ENCODE peak calls at places on chromosome 13, in seven cellular contexts. One of them, this sample, is unnamed.

GRCh38 chr13:50127017-50127725 is 111.9 kb downstream of the KCNRG start:
- DNase-seq in SK-N-SH: no peak
- DNase-seq in K562: no peak
- DNase-seq in HCT116: no peak
- DNase-seq in GM12878: no peak
- DNase-seq in H1: peak
- DNase-seq in HepG2: no peak
- DNase-seq in this sample: peak

GRCh38 chr13:105338773-105339172 is 1196.7 kb downstream of the EFNB2 start:
- DNase-seq in SK-N-SH: no peak
- DNase-seq in K562: no peak
- DNase-seq in HCT116: no peak
- DNase-seq in GM12878: no peak
- DNase-seq in H1: no peak
- DNase-seq in HepG2: no peak
- DNase-seq in this sample: no peak

GRCh38 chr13:36029171-36029570 is 102.0 kb downstream of the DCLK1 start:
- DNase-seq in SK-N-SH: no peak
- DNase-seq in K562: no peak
- DNase-seq in HCT116: no peak
- DNase-seq in GM12878: no peak
- DNase-seq in H1: no peak
- DNase-seq in HepG2: no peak
- DNase-seq in this sample: peak

GRCh38 chr13:94362411-94362909 is 117.0 kb downstream of the DCT start:
- DNase-seq in SK-N-SH: peak
- DNase-seq in K562: peak
- DNase-seq in HCT116: peak
- DNase-seq in GM12878: peak
- DNase-seq in H1: peak
- DNase-seq in HepG2: peak
- DNase-seq in this sample: peak

GRCh38 chr13:43159007-43159406 is 135.6 kb downstream of the DNAJC15 start:
- DNase-seq in SK-N-SH: no peak
- DNase-seq in K562: no peak
- DNase-seq in HCT116: no peak
- DNase-seq in GM12878: no peak
- DNase-seq in H1: no peak
- DNase-seq in HepG2: no peak
- DNase-seq in this sample: no peak

GRCh38 chr13:51848674-51849073 is 3.7 kb upstream of the TMEM272 start:
- DNase-seq in SK-N-SH: no peak
- DNase-seq in K562: no peak
- DNase-seq in HCT116: no peak
- DNase-seq in GM12878: no peak
- DNase-seq in H1: no peak
- DNase-seq in HepG2: peak
- DNase-seq in this sample: no peak

GRCh38 chr13:26971990-26972888 is 199.4 kb downstream of the USP12 start:
- DNase-seq in SK-N-SH: no peak
- DNase-seq in K562: peak
- DNase-seq in HCT116: peak
- DNase-seq in GM12878: no peak
- DNase-seq in H1: peak
- DNase-seq in HepG2: peak
- DNase-seq in this sample: peak

GRCh38 chr13:30864352-30865130 is 41.5 kb upstream of the MEDAG start:
- DNase-seq in SK-N-SH: peak
- DNase-seq in K562: no peak
- DNase-seq in HCT116: no peak
- DNase-seq in GM12878: no peak
- DNase-seq in H1: no peak
- DNase-seq in HepG2: no peak
- DNase-seq in this sample: no peak

GRCh38 chr13:39779337-39780270 is 124.1 kb downstream of the COG6 start:
- DNase-seq in SK-N-SH: no peak
- DNase-seq in K562: no peak
- DNase-seq in HCT116: no peak
- DNase-seq in GM12878: no peak
- DNase-seq in H1: no peak
- DNase-seq in HepG2: no peak
- DNase-seq in this sample: no peak

GRCh38 chr13:97332725-97333124 is 101.2 kb upstream of the RAP2A start:
- DNase-seq in SK-N-SH: no peak
- DNase-seq in K562: no peak
- DNase-seq in HCT116: no peak
- DNase-seq in GM12878: no peak
- DNase-seq in H1: no peak
- DNase-seq in HepG2: no peak
- DNase-seq in this sample: no peak

GRCh38 chr13:31824705-31825512 is 85.6 kb downstream of the RXFP2 start:
- DNase-seq in SK-N-SH: no peak
- DNase-seq in K562: no peak
- DNase-seq in HCT116: no peak
- DNase-seq in GM12878: peak
- DNase-seq in H1: no peak
- DNase-seq in HepG2: no peak
- DNase-seq in this sample: peak

GRCh38 chr13:80556291-80556690 is 215.4 kb upstream of the SPRY2 start:
- DNase-seq in SK-N-SH: no peak
- DNase-seq in K562: peak
- DNase-seq in HCT116: no peak
- DNase-seq in GM12878: no peak
- DNase-seq in H1: no peak
- DNase-seq in HepG2: no peak
- DNase-seq in this sample: no peak

GRCh38 chr13:35987572-35988513 is 143.3 kb downstream of the DCLK1 start:
- DNase-seq in SK-N-SH: no peak
- DNase-seq in K562: no peak
- DNase-seq in HCT116: no peak
- DNase-seq in GM12878: no peak
- DNase-seq in H1: peak
- DNase-seq in HepG2: no peak
- DNase-seq in this sample: no peak

GRCh38 chr13:40452038-40452666 is 214.3 kb downstream of the FOXO1 start:
- DNase-seq in SK-N-SH: no peak
- DNase-seq in K562: no peak
- DNase-seq in HCT116: no peak
- DNase-seq in GM12878: no peak
- DNase-seq in H1: no peak
- DNase-seq in HepG2: no peak
- DNase-seq in this sample: no peak

GRCh38 chr13:33678084-33678483 is 139.9 kb upstream of the RFC3 start:
- DNase-seq in SK-N-SH: no peak
- DNase-seq in K562: peak
- DNase-seq in HCT116: no peak
- DNase-seq in GM12878: no peak
- DNase-seq in H1: no peak
- DNase-seq in HepG2: no peak
- DNase-seq in this sample: no peak

GRCh38 chr13:34469212-34469983 is 472.7 kb upstream of the NBEA start:
- DNase-seq in SK-N-SH: peak
- DNase-seq in K562: no peak
- DNase-seq in HCT116: no peak
- DNase-seq in GM12878: no peak
- DNase-seq in H1: no peak
- DNase-seq in HepG2: no peak
- DNase-seq in this sample: no peak

GRCh38 chr13:19860884-19861655 is 2.4 kb downstream of the ZMYM5 start:
- DNase-seq in SK-N-SH: no peak
- DNase-seq in K562: no peak
- DNase-seq in HCT116: peak
- DNase-seq in GM12878: no peak
- DNase-seq in H1: no peak
- DNase-seq in HepG2: peak
- DNase-seq in this sample: peak

GRCh38 chr13:83452292-83452950 is 429.9 kb downstream of the SLITRK1 start:
- DNase-seq in SK-N-SH: no peak
- DNase-seq in K562: no peak
- DNase-seq in HCT116: no peak
- DNase-seq in GM12878: no peak
- DNase-seq in H1: no peak
- DNase-seq in HepG2: no peak
- DNase-seq in this sample: no peak

GRCh38 chr13:32881074-32881791 is 135.0 kb upstream of the KL start:
- DNase-seq in SK-N-SH: no peak
- DNase-seq in K562: no peak
- DNase-seq in HCT116: no peak
- DNase-seq in GM12878: no peak
- DNase-seq in H1: no peak
- DNase-seq in HepG2: no peak
- DNase-seq in this sample: no peak

GRCh38 chr13:89688908-89689307 is 1658.6 kb upstream of the MIR17HG start:
- DNase-seq in SK-N-SH: no peak
- DNase-seq in K562: no peak
- DNase-seq in HCT116: no peak
- DNase-seq in GM12878: no peak
- DNase-seq in H1: no peak
- DNase-seq in HepG2: no peak
- DNase-seq in this sample: no peak

GRCh38 chr13:48112896-48113525 is 18.1 kb upstream of the MED4 start:
- DNase-seq in SK-N-SH: no peak
- DNase-seq in K562: no peak
- DNase-seq in HCT116: no peak
- DNase-seq in GM12878: no peak
- DNase-seq in H1: no peak
- DNase-seq in HepG2: no peak
- DNase-seq in this sample: no peak

GRCh38 chr13:113208424-113209335 is at the start of gene PCID2:
- DNase-seq in SK-N-SH: peak
- DNase-seq in K562: peak
- DNase-seq in HCT116: peak
- DNase-seq in GM12878: peak
- DNase-seq in H1: peak
- DNase-seq in HepG2: peak
- DNase-seq in this sample: peak

GRCh38 chr13:78129850-78130249 is 211.2 kb upstream of the EDNRB start:
- DNase-seq in SK-N-SH: no peak
- DNase-seq in K562: no peak
- DNase-seq in HCT116: no peak
- DNase-seq in GM12878: no peak
- DNase-seq in H1: no peak
- DNase-seq in HepG2: no peak
- DNase-seq in this sample: no peak
- TF ChIP-seq JUND in SK-N-SH: no peak
- TF ChIP-seq JUND in K562: no peak
- TF ChIP-seq JUND in HCT116: no peak
- TF ChIP-seq JUND in GM12878: no peak
- TF ChIP-seq JUND in H1: no peak
- TF ChIP-seq JUND in HepG2: no peak
- TF ChIP-seq JUND in this sample: no peak

GRCh38 chr13:37753776-37754175 is 115.8 kb downstream of the TRPC4 start:
- DNase-seq in SK-N-SH: no peak
- DNase-seq in K562: no peak
- DNase-seq in HCT116: no peak
- DNase-seq in GM12878: no peak
- DNase-seq in H1: no peak
- DNase-seq in HepG2: no peak
- DNase-seq in this sample: no peak
- TF ChIP-seq JUND in SK-N-SH: no peak
- TF ChIP-seq JUND in K562: no peak
- TF ChIP-seq JUND in HCT116: no peak
- TF ChIP-seq JUND in GM12878: no peak
- TF ChIP-seq JUND in H1: no peak
- TF ChIP-seq JUND in HepG2: no peak
- TF ChIP-seq JUND in this sample: no peak

GRCh38 chr13:41655997-41656396 is 198.6 kb downstream of the RGCC start:
- DNase-seq in SK-N-SH: no peak
- DNase-seq in K562: no peak
- DNase-seq in HCT116: no peak
- DNase-seq in GM12878: no peak
- DNase-seq in H1: no peak
- DNase-seq in HepG2: no peak
- DNase-seq in this sample: no peak

GRCh38 chr13:41651413-41652068 is 194.2 kb downstream of the RGCC start:
- DNase-seq in SK-N-SH: no peak
- DNase-seq in K562: no peak
- DNase-seq in HCT116: no peak
- DNase-seq in GM12878: no peak
- DNase-seq in H1: no peak
- DNase-seq in HepG2: no peak
- DNase-seq in this sample: no peak

GRCh38 chr13:41652735-41653361 is 195.5 kb downstream of the RGCC start:
- DNase-seq in SK-N-SH: peak
- DNase-seq in K562: peak
- DNase-seq in HCT116: peak
- DNase-seq in GM12878: no peak
- DNase-seq in H1: no peak
- DNase-seq in HepG2: peak
- DNase-seq in this sample: peak

GRCh38 chr13:41658057-41658642 is 200.8 kb downstream of the RGCC start:
- DNase-seq in SK-N-SH: no peak
- DNase-seq in K562: no peak
- DNase-seq in HCT116: no peak
- DNase-seq in GM12878: no peak
- DNase-seq in H1: no peak
- DNase-seq in HepG2: no peak
- DNase-seq in this sample: no peak

GRCh38 chr13:41654800-41655199 is 197.4 kb downstream of the RGCC start:
- DNase-seq in SK-N-SH: no peak
- DNase-seq in K562: no peak
- DNase-seq in HCT116: no peak
- DNase-seq in GM12878: no peak
- DNase-seq in H1: no peak
- DNase-seq in HepG2: no peak
- DNase-seq in this sample: no peak
- TF ChIP-seq JUND in SK-N-SH: no peak
- TF ChIP-seq JUND in K562: no peak
- TF ChIP-seq JUND in HCT116: no peak
- TF ChIP-seq JUND in GM12878: no peak
- TF ChIP-seq JUND in H1: no peak
- TF ChIP-seq JUND in HepG2: no peak
- TF ChIP-seq JUND in this sample: no peak

DNA sequence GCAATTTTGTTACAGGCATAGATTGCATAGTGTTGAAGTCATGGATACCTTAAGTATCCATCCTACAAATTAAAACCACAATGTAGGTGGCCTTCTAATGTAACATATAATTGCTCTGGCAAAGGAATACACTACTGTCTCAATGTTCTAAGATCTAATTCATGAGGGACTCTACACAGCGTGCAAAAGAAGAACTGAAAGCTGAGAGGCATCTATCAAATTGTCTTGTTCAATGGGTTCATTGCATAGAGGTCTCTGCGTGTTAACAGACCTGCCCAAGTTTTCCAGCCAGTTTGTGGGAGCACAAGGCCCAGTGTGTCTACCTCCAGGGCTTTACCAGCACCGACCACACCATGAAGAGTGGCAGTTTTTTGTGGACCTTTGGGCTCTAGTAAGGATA is 451.4 kb downstream of the ITGBL1 start:
- DNase-seq in SK-N-SH: no peak
- DNase-seq in K562: no peak
- DNase-seq in HCT116: no peak
- DNase-seq in GM12878: no peak
- DNase-seq in H1: no peak
- DNase-seq in HepG2: no peak
- DNase-seq in this sample: no peak
- TF ChIP-seq JUND in SK-N-SH: no peak
- TF ChIP-seq JUND in K562: no peak
- TF ChIP-seq JUND in HCT116: no peak
- TF ChIP-seq JUND in GM12878: no peak
- TF ChIP-seq JUND in H1: no peak
- TF ChIP-seq JUND in HepG2: no peak
- TF ChIP-seq JUND in this sample: no peak

This sample was measured in T47D.